ENCODE peak calls at places on chromosomes 12 and 14, in eight cellular contexts. R is lung, Z is neural crest cell, V is psoas muscle, N is AG09309, Q is activated B cell treated with CpG ODN at 0.5 μM for 24 hours, C is lower leg skin, O is fibroblast of pulmonary artery. F is an unnamed sample.

GRCh38 chr14:86712176-86712575 is 1182.2 kb downstream of the FLRT2 start:
- DNase-seq in N (no peak), R (no peak), Q (no peak), Z (no peak), O (peak; percentile 36), V (no peak), C (no peak), F (no peak)

GRCh38 chr12:22539055-22539454 is 5.3 kb downstream of the C2CD5 start:
- DNase-seq in N (no peak), O (no peak), Q (no peak), V (no peak), R (no peak), C (no peak), Z (no peak), F (no peak)

GRCh38 chr12:81222841-81223595 is 145.1 kb downstream of the ACSS3 start:
- DNase-seq in Q (no peak), O (no peak), C (no peak), Z (no peak), V (no peak), N (peak; percentile 28), R (no peak), F (peak; percentile 3)

GRCh38 chr12:2958432-2959193 is 584 bp upstream of the TEAD4 start:
- DNase-seq in C (no peak), V (peak; percentile 73), Q (no peak), R (peak; percentile 70), N (no peak), O (peak; percentile 65), Z (peak; percentile 47), F (peak; percentile 81)

GRCh38 chr12:92570056-92570753 is 132.6 kb upstream of the PLEKHG7 start:
- DNase-seq in Z (peak; percentile 76), C (peak; percentile 86), R (peak; percentile 46), O (peak; percentile 91), V (no peak), Q (no peak), N (peak; percentile 57), F (peak; percentile 69)

GRCh38 chr12:21296751-21297406 is 37.8 kb downstream of the SLCO1A2 start:
- DNase-seq in Z (peak; percentile 6), Q (no peak), N (no peak), R (no peak), C (no peak), O (peak; percentile 38), V (no peak), F (peak; percentile 6)

GRCh38 chr14:70359076-70359424 is 433 bp downstream of the COX16 start:
- DNase-seq in C (no peak), V (no peak), Z (no peak), N (no peak), O (no peak), R (no peak), Q (no peak), F (no peak)

GRCh38 chr14:21852061-21852664 is 178.5 kb upstream of the OR4E1 start:
- DNase-seq in O (peak; percentile 42), Q (peak; percentile 17), Z (peak; percentile 71), R (no peak), N (no peak), V (peak; percentile 52), C (no peak), F (peak; percentile 0)

GRCh38 chr14:33754264-33754663 is 196.6 kb downstream of the EGLN3 start:
- DNase-seq in C (no peak), R (no peak), O (peak; percentile 53), N (no peak), V (no peak), Z (no peak), Q (no peak), F (peak; percentile 38)

GRCh38 chr12:2629051-2629450 is 165.7 kb upstream of the FKBP4 start:
- DNase-seq in N (no peak), R (no peak), V (peak; percentile 3), C (no peak), Q (no peak), O (no peak), Z (no peak), F (no peak)

GRCh38 chr12:57554453-57554852 is 4.6 kb downstream of the KIF5A start:
- DNase-seq in O (no peak), C (no peak), N (no peak), V (no peak), R (no peak), Q (no peak), Z (no peak), F (no peak)

GRCh38 chr12:58728397-58728796 is 191.9 kb downstream of the LRIG3 start:
- DNase-seq in Z (no peak), C (no peak), N (no peak), O (no peak), R (no peak), Q (no peak), V (no peak), F (peak; percentile 37)

GRCh38 chr12:110370732-110371141 is 32.8 kb downstream of the ANAPC7 start:
- DNase-seq in R (no peak), V (no peak), O (no peak), C (peak; percentile 43), Z (no peak), N (no peak), Q (no peak), F (no peak)

GRCh38 chr12:42641231-42641630 is 51.7 kb upstream of the PRICKLE1 start:
- DNase-seq in R (no peak), O (no peak), C (no peak), Z (no peak), Q (no peak), V (no peak), N (no peak), F (no peak)

GRCh38 chr14:55893695-55894094 is 224.5 kb upstream of the PELI2 start:
- DNase-seq in Q (no peak), R (no peak), V (no peak), N (no peak), O (no peak), Z (no peak), C (no peak), F (no peak)

GRCh38 chr12:6494968-6495367 is 1.1 kb downstream of the NCAPD2 start:
- DNase-seq in O (no peak), V (no peak), C (no peak), Z (no peak), R (no peak), N (no peak), Q (no peak), F (no peak)

GRCh38 chr14:81927069-81927468 is 393.4 kb upstream of the SEL1L start:
- DNase-seq in N (no peak), V (no peak), C (no peak), Z (no peak), R (no peak), O (no peak), Q (no peak), F (no peak)

GRCh38 chr12:124551268-124552144 is 15.9 kb downstream of the NCOR2 start:
- DNase-seq in V (peak; percentile 77), O (no peak), Q (peak; percentile 27), N (no peak), R (peak; percentile 70), Z (no peak), C (peak; percentile 76), F (no peak)

GRCh38 chr12:125418902-125419564 is 353.8 kb downstream of the AACS start:
- DNase-seq in V (no peak), R (no peak), Z (no peak), C (no peak), Q (no peak), O (no peak), N (no peak), F (no peak)

GRCh38 chr12:77751939-77752338 is 78.8 kb upstream of the NAV3 start:
- DNase-seq in O (peak; percentile 74), N (peak; percentile 27), V (no peak), Z (no peak), C (no peak), R (no peak), Q (no peak), F (no peak)

GRCh38 chr14:99791476-99792283 is 1.5 kb upstream of the EML1 start:
- DNase-seq in Z (no peak), N (no peak), Q (no peak), V (no peak), C (no peak), O (no peak), R (no peak), F (no peak)

GRCh38 chr14:87971010-87971409 is 22.0 kb downstream of the GALC start:
- DNase-seq in R (no peak), O (no peak), Q (no peak), V (no peak), C (no peak), N (no peak), Z (no peak), F (no peak)

DNA sequence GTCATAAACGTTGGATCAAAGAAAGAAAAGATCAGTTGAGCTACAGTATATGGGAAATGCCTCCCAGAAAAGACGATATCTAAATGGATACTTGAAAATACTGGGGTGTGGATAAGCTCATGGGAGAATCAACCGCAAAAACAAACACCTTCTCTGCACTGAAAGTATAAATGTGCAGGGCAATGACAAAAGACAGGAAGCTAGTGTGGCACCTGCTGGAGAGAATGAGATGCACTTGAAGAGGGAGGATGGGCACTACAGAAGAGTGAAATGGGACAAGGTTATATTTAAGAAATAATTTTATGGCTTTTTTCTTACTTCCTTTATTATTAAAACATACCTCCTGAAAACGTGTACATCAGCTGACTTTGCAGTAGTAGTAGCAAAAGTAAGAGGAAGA is 153.7 kb downstream of the PRKD1 start:
- DNase-seq in Q (no peak), R (no peak), V (no peak), C (no peak), O (no peak), Z (no peak), N (no peak), F (no peak)
- TF ChIP-seq CTCF in Q (no peak), R (no peak), V (no peak), C (no peak), O (no peak), Z (no peak), N (no peak), F (no peak)

GRCh38 chr14:46582826-46583225 is 68.8 kb downstream of the RPL10L start:
- DNase-seq in N (no peak), O (no peak), Z (no peak), R (no peak), Q (no peak), V (no peak), C (no peak), F (no peak)
- TF ChIP-seq CTCF in N (no peak), O (no peak), Z (no peak), R (no peak), Q (no peak), V (no peak), C (no peak), F (no peak)

DNA sequence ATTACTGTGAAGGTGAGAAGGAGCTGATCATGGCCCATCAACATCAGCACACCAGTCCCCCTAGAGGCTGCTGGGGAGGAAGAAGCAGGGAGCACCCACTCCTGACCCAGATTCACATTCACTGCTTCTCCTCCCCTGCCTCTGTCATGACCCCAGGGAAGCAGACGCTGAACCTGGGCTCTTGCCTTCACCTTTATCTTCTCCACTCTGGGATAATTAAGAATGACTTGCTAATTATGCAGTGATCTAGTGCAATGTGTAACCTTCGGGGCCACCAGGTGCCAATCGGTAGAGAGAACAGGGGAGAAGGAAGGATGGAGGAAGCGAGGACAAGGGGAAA is 44.4 kb upstream of the IQSEC3 start:
- DNase-seq in Q (no peak), C (no peak), R (no peak), V (no peak), Z (no peak), O (no peak), N (no peak), F (no peak)
- TF ChIP-seq CTCF in Q (no peak), C (no peak), R (no peak), V (no peak), Z (no peak), O (no peak), N (no peak), F (peak; percentile 19)

DNA sequence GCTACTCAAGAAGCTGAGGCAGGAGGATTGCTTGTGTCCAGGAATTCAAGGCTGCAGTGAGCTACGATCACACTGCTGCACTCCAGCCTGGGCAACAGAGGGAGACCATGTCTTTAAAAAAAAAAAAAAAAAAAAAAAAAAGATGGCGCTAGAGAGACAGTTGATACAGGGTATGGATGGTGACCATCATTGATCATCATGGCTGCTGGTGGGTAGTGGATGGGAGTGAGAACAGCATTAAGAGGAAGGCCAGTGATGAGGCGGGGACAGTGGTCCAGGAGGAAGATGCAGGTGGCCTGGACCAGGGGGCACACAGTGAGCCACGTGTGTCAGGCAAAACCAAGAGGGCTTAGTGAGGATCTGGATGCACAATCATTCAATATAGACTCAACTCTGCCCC is 26.8 kb upstream of the MAP1LC3B2 start:
- DNase-seq in V (no peak), Z (no peak), C (no peak), N (no peak), O (no peak), R (no peak), Q (no peak), F (no peak)
- TF ChIP-seq CTCF in V (no peak), Z (no peak), C (no peak), N (no peak), O (no peak), R (no peak), Q (no peak), F (no peak)